ENCODE peak calls at places on chromosomes 16 and 17, in ten cellular contexts. Z is HFFc6; I is activated CD4-positive, alpha-beta T cell treated with anti-CD3 and anti-CD28 coated beads for 1 hour; C is sigmoid colon; S is HT1080; H is activated B cell treated with CpG ODN at 0.5 μM for 24 hours; A is neuronal stem cell; Y is T1000; O is mucosa of descending colon; D is stimulated activated CD8-positive, alpha-beta memory T cell treated with anti-CD3 and anti-CD28 coated beads, Interleukin-7, amount 100 ng/mL, for 1 hour. X is an unnamed sample.

GRCh38 chr17:77796201-77796860 is 162.2 kb upstream of the TNRC6C start:
- DNase-seq in Z (no peak), I (no peak), C (peak; percentile 61), S (no peak), H (no peak), A (no peak), Y (no peak), O (no peak), D (no peak), X (no peak)

GRCh38 chr16:82700541-82701240 is 73.9 kb downstream of the CDH13 start:
- DNase-seq in Z (peak; percentile 32), I (no peak), C (no peak), S (peak; percentile 83), H (no peak), A (no peak), Y (no peak), O (no peak), D (no peak), X (no peak)

GRCh38 chr17:78779848-78780247 is 2.2 kb downstream of the CYTH1 start:
- DNase-seq in Z (no peak), I (peak; percentile 43), C (peak; percentile 44), S (no peak), H (no peak), A (no peak), Y (no peak), O (no peak), D (no peak), X (no peak)

GRCh38 chr17:2482218-2482617 is 29.5 kb downstream of the METTL16 start:
- DNase-seq in Z (no peak), I (no peak), C (no peak), S (no peak), H (no peak), A (no peak), Y (no peak), O (no peak), D (no peak), X (no peak)

GRCh38 chr16:83781-84615 is 6.0 kb downstream of the MPG start:
- DNase-seq in Z (no peak), I (no peak), C (peak; percentile 65), S (peak; percentile 92), H (no peak), A (no peak), Y (no peak), O (no peak), D (no peak), X (peak; percentile 33)

GRCh38 chr16:85464342-85465305 is 148.5 kb upstream of the GSE1 start:
- DNase-seq in Z (no peak), I (no peak), C (no peak), S (no peak), H (no peak), A (no peak), Y (no peak), O (no peak), D (no peak), X (no peak)

GRCh38 chr16:65828296-65828695 is 538.2 kb upstream of the CDH5 start:
- DNase-seq in Z (no peak), I (no peak), C (no peak), S (no peak), H (no peak), A (no peak), Y (no peak), O (no peak), D (no peak), X (no peak)

GRCh38 chr16:23145608-23146007 is 3.6 kb downstream of the USP31 start:
- DNase-seq in Z (peak; percentile 40), I (no peak), C (no peak), S (no peak), H (no peak), A (no peak), Y (no peak), O (no peak), D (no peak), X (no peak)

GRCh38 chr16:75218256-75219076 is at the start of gene CTRB1:
- DNase-seq in Z (no peak), I (no peak), C (no peak), S (no peak), H (no peak), A (no peak), Y (no peak), O (no peak), D (no peak), X (no peak)

GRCh38 chr16:361341-361871 is 8.9 kb upstream of the AXIN1 start:
- DNase-seq in Z (no peak), I (no peak), C (no peak), S (no peak), H (no peak), A (no peak), Y (no peak), O (peak; percentile 26), D (no peak), X (no peak)

GRCh38 chr17:51029568-51030463 is 90.9 kb downstream of the SPAG9 start:
- DNase-seq in Z (peak; percentile 12), I (no peak), C (no peak), S (no peak), H (no peak), A (no peak), Y (no peak), O (no peak), D (no peak), X (no peak)

GRCh38 chr16:4693956-4694663 is 748 bp downstream of the NUDT16L1 start:
- DNase-seq in Z (peak; percentile 25), I (peak; percentile 29), C (peak; percentile 81), S (no peak), H (peak; percentile 38), A (no peak), Y (no peak), O (peak; percentile 74), D (no peak), X (no peak)

GRCh38 chr16:53031323-53031942 is 21.3 kb downstream of the CHD9NB start:
- DNase-seq in Z (no peak), I (no peak), C (no peak), S (no peak), H (no peak), A (no peak), Y (no peak), O (no peak), D (no peak), X (no peak)

GRCh38 chr17:231966-232807 is 50.7 kb upstream of the DOC2B start:
- DNase-seq in Z (no peak), I (no peak), C (peak; percentile 48), S (no peak), H (no peak), A (no peak), Y (no peak), O (peak; percentile 13), D (no peak), X (no peak)

GRCh38 chr16:51433597-51433996 is 282.5 kb upstream of the SALL1 start:
- DNase-seq in Z (no peak), I (no peak), C (no peak), S (no peak), H (no peak), A (no peak), Y (no peak), O (no peak), D (no peak), X (no peak)

GRCh38 chr16:47069841-47070584 is 73.7 kb downstream of the NETO2 start:
- DNase-seq in Z (no peak), I (no peak), C (no peak), S (no peak), H (no peak), A (no peak), Y (no peak), O (no peak), D (no peak), X (no peak)

GRCh38 chr17:5011928-5012327 is 14.2 kb downstream of the KIF1C start:
- DNase-seq in Z (peak; percentile 44), I (no peak), C (no peak), S (peak; percentile 79), H (no peak), A (no peak), Y (no peak), O (no peak), D (no peak), X (no peak)

GRCh38 chr17:53571342-53571741 is 251.4 kb upstream of the KIF2B start:
- DNase-seq in Z (no peak), I (no peak), C (no peak), S (peak; percentile 23), H (no peak), A (no peak), Y (no peak), O (no peak), D (no peak), X (no peak)

GRCh38 chr17:804541-805435 is 22.6 kb downstream of the MRM3 start:
- DNase-seq in Z (no peak), I (no peak), C (no peak), S (no peak), H (no peak), A (no peak), Y (no peak), O (no peak), D (no peak), X (no peak)

GRCh38 chr17:70084476-70084875 is 9.5 kb downstream of the KCNJ16 start:
- DNase-seq in Z (no peak), I (no peak), C (no peak), S (peak; percentile 5), H (no peak), A (no peak), Y (no peak), O (no peak), D (no peak), X (no peak)

GRCh38 chr16:81551821-81552304 is 107.3 kb downstream of the CMIP start:
- DNase-seq in Z (no peak), I (no peak), C (no peak), S (no peak), H (no peak), A (no peak), Y (no peak), O (peak; percentile 19), D (no peak), X (no peak)

GRCh38 chr17:45386180-45386579 is 46.5 kb downstream of the ARHGAP27 start:
- DNase-seq in Z (no peak), I (no peak), C (no peak), S (no peak), H (no peak), A (no peak), Y (no peak), O (no peak), D (no peak), X (no peak)